ENCODE peak calls at places on chromosomes 13 and 19, in ten cellular contexts. A, N, O, J, X, S, P, W, R and U are unnamed samples. For H3K27me3, the result is how much of the 10 kb centered on the place peaks cover.

GRCh38 chr13:42883142-42883541 is 101.8 kb downstream of the FAM216B start:
- DNase-seq in O (no peak), A (no peak), W (no peak), J (no peak), N (no peak), S (no peak), R (no peak), P (no peak), X (no peak), U (no peak)

GRCh38 chr19:31633014-31633413 is 283.8 kb upstream of the TSHZ3 start:
- DNase-seq in N (no peak), R (no peak), X (no peak), J (no peak), A (no peak), W (no peak), S (no peak), P (no peak), O (no peak), U (no peak)

GRCh38 chr19:12680034-12680433 is 1.6 kb downstream of the DHPS start:
- DNase-seq in X (no peak), O (no peak), N (no peak), S (no peak), P (no peak), J (no peak), R (no peak), A (no peak), W (no peak), U (no peak)

GRCh38 chr19:50718255-50719118 is 1.1 kb downstream of the SHANK1 start:
- DNase-seq in O (peak), W (peak), P (no peak), X (no peak), J (no peak), A (no peak), R (peak), S (no peak), N (peak), U (peak)

GRCh38 chr19:33704271-33704670 is 82.5 kb downstream of the CHST8 start:
- DNase-seq in W (no peak), N (peak), A (no peak), R (no peak), S (no peak), X (no peak), P (no peak), J (no peak), O (peak), U (peak)

GRCh38 chr13:51541809-51542258 is 42.4 kb upstream of the WDFY2 start:
- DNase-seq in X (no peak), O (no peak), P (no peak), N (no peak), J (no peak), R (peak), S (peak), W (no peak), A (no peak), U (no peak)

GRCh38 chr13:108083056-108083455 is 132.3 kb downstream of the LIG4 start:
- DNase-seq in N (no peak), S (no peak), R (no peak), O (no peak), A (peak), W (no peak), X (no peak), P (peak), J (peak), U (no peak)

GRCh38 chr19:3665681-3666544 is 34.4 kb downstream of the PIP5K1C start:
- DNase-seq in A (peak), O (peak), S (peak), N (peak), P (no peak), W (peak), X (peak), R (peak), J (peak), U (peak)

GRCh38 chr19:40302224-40303011 is 17.3 kb upstream of the AKT2 start:
- DNase-seq in N (no peak), R (no peak), O (no peak), X (no peak), W (no peak), S (no peak), J (peak), P (no peak), A (no peak), U (no peak)

GRCh38 chr19:30795727-30796126 is 423.5 kb downstream of the ZNF536 start:
- DNase-seq in W (no peak), N (no peak), J (no peak), X (no peak), P (no peak), R (no peak), A (no peak), O (no peak), S (no peak), U (no peak)

GRCh38 chr13:47457631-47458030 is 543.4 kb downstream of the SUCLA2 start:
- DNase-seq in N (no peak), X (no peak), S (no peak), A (no peak), O (no peak), J (peak), R (no peak), W (no peak), P (peak), U (no peak)

GRCh38 chr13:24217601-24218281 is 57.2 kb downstream of the SPATA13 start:
- DNase-seq in O (no peak), W (no peak), J (no peak), N (no peak), S (peak), P (peak), X (peak), A (peak), R (no peak), U (no peak)

GRCh38 chr19:32843716-32844245 is 25.8 kb downstream of the SLC7A9 start:
- DNase-seq in X (no peak), P (no peak), R (no peak), J (no peak), O (no peak), N (no peak), A (no peak), W (no peak), S (peak), U (no peak)

GRCh38 chr13:97124237-97124636 is 97.9 kb upstream of the MBNL2 start:
- DNase-seq in P (no peak), O (no peak), W (no peak), A (no peak), J (no peak), R (no peak), X (no peak), N (no peak), S (no peak), U (no peak)

GRCh38 chr13:112213467-112214245 is 146.7 kb downstream of the SOX1 start:
- DNase-seq in A (peak), X (no peak), J (no peak), P (no peak), R (no peak), O (no peak), W (no peak), S (peak), N (no peak), U (no peak)

DNA sequence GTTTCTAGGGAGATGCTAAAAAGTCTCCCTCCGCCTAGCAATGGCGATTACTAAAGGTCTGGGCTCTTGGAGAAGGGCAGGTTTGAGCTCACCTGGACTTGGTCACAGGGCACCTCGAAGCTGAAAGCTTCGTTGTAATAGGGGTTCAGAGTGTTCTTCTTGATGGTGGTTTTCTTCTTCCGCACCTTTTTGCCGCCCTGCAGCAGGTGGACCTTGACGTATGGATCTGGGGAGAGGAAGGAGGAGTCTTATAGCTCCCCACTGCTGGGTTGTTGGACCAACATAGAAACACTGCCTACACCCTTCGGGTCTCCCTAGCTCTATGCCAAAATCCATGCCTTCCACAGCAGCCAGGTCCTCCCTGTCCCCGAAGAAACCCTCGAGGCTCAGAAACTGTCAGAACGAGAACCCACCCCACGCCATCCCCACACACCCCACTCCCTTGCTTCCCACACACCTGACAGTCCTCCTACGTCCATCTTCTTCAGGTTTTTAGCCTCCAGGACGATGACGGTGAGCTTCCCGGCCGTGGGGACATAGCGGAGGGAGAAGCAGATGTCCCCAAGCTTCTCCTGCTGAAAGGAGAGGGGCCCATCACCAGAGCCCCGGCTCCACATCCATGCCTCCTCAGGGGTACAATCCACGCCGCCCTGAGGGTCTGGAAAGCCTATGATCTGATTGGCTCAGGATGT is 5.5 kb downstream of the SYT5 start:
- DNase-seq in W (no peak), R (no peak), N (no peak), J (no peak), A (no peak), P (no peak), O (no peak), S (no peak), X (no peak), U (no peak)
- H3K27me3 ChIP-seq in W (half or more), R (under half), N (under half), J (under half), A (under half), P (under half), O (under half), S (under half), X (under half), U (half or more)

GRCh38 chr19:45600340-45600885 is 1.6 kb downstream of the GPR4 start:
- DNase-seq in A (no peak), P (no peak), X (no peak), J (no peak), N (no peak), S (no peak), R (no peak), O (no peak), W (no peak), U (peak)
- H3K27me3 ChIP-seq in A (under half), P (under half), X (under half), J (under half), N (under half), S (under half), R (under half), O (under half), W (half or more), U (half or more)

DNA sequence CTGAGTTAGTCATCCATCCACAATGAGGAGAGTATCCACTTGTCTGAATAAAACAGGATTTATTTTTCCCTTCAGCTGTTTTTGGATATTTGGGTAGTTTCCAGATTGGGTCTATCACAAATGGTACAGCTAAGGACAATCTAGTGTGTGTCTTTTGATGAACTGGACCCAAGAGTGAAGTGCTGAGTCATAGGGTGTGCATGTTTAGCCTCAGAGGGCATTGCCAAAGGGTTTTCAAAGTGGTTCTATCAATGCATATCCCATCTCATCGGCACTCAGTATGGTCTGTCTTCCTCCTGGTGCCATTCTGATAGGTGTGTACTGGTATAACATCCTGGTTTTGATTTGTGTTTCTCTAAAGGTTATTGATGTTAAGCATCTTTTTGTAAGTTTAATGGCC is 62.3 kb downstream of the GSX1 start:
- DNase-seq in P (no peak), A (no peak), O (no peak), X (no peak), S (no peak), R (no peak), J (no peak), N (no peak), W (no peak), U (no peak)
- H3K27me3 ChIP-seq in P (under half), A (half or more), O (under half), X (under half), S (under half), R (under half), J (under half), N (under half), W (under half), U (under half)

GRCh38 chr19:17985037-17985818 is 18.3 kb downstream of the KCNN1 start:
- DNase-seq in O (no peak), J (no peak), R (no peak), W (no peak), S (no peak), N (no peak), X (no peak), P (no peak), A (no peak), U (peak)

GRCh38 chr19:17982430-17982829 is 15.5 kb downstream of the KCNN1 start:
- DNase-seq in A (no peak), O (no peak), W (no peak), S (no peak), X (no peak), N (no peak), P (no peak), J (no peak), R (no peak), U (no peak)

GRCh38 chr19:17993076-17993813 is 14.7 kb upstream of the ARRDC2 start:
- DNase-seq in O (no peak), W (no peak), S (no peak), N (no peak), P (no peak), X (no peak), R (no peak), A (no peak), J (no peak), U (peak)

GRCh38 chr19:17989425-17990094 is 18.4 kb upstream of the ARRDC2 start:
- DNase-seq in O (no peak), J (no peak), P (no peak), X (no peak), S (no peak), W (no peak), A (no peak), R (no peak), N (no peak), U (peak)

GRCh38 chr19:17988161-17988560 is 19.8 kb upstream of the ARRDC2 start:
- DNase-seq in A (no peak), R (no peak), W (no peak), P (no peak), N (no peak), X (no peak), J (no peak), S (no peak), O (no peak), U (peak)
- H3K27me3 ChIP-seq in A (under half), R (under half), W (under half), P (under half), N (under half), X (under half), J (under half), S (under half), O (under half), U (under half)

GRCh38 chr13:22082030-22082429 is 411.2 kb downstream of the FGF9 start:
- DNase-seq in A (no peak), O (no peak), J (no peak), R (no peak), X (no peak), P (no peak), W (no peak), N (no peak), S (no peak), U (no peak)

GRCh38 chr13:22080832-22081231 is 410.0 kb downstream of the FGF9 start:
- DNase-seq in A (no peak), W (no peak), O (no peak), J (no peak), X (no peak), P (no peak), R (no peak), N (no peak), S (no peak), U (peak)

GRCh38 chr13:22079961-22080360 is 409.1 kb downstream of the FGF9 start:
- DNase-seq in N (no peak), S (no peak), P (no peak), R (no peak), W (no peak), J (no peak), A (no peak), O (no peak), X (no peak), U (no peak)

GRCh38 chr13:22082437-22083100 is 411.7 kb downstream of the FGF9 start:
- DNase-seq in R (no peak), P (no peak), A (no peak), N (no peak), W (no peak), X (no peak), S (no peak), O (no peak), J (no peak), U (no peak)

DNA sequence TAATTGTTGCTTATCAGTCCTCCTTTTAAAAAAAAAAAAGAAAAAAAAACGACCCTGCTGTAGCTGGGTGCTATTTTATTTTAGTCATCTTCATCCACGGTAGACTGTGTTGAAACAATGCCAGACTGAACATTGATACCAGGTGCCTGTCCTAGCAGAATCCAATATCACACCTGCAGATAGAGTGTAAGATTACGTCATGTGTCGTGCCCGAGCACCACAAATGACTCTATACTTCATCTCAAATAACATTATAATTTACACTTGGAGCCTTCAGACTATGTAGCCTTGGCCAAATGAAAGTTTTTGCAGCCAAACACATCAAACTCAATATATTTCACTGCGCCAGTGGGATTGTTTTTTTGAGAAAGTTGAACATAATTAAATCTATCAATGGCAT is 410.6 kb downstream of the FGF9 start:
- DNase-seq in N (no peak), W (no peak), P (no peak), X (no peak), A (no peak), S (no peak), R (no peak), J (no peak), O (no peak), U (no peak)
- H3K27me3 ChIP-seq in N (under half), W (under half), P (under half), X (under half), A (under half), S (under half), R (under half), J (under half), O (under half), U (under half)